ENCODE peak calls at places on chromosomes 13 and 19, in five cellular contexts. Q is stimulated activated CD8-positive, alpha-beta memory T cell treated with anti-CD3 and anti-CD28 coated beads, Interleukin-4, amount 100 ng/mL, for 1 hour; C is endothelial cell; D is brain microvascular endothelial cell; N is sciatic nerve. I is an unnamed sample.

GRCh38 chr13:98792321-98792720 is 39.8 kb upstream of the SLC15A1 start:
- DNase-seq in N (no peak), D (no peak), C (no peak), Q (no peak), I (no peak)

GRCh38 chr13:40680659-40681323 is 14.3 kb upstream of the FOXO1 start:
- DNase-seq in C (no peak), Q (no peak), N (no peak), D (no peak), I (no peak)

GRCh38 chr19:16349551-16350171 is 25.0 kb downstream of the KLF2 start:
- DNase-seq in N (no peak), Q (no peak), D (no peak), C (no peak), I (no peak)

GRCh38 chr19:50705422-50706019 is 14.1 kb downstream of the SHANK1 start:
- DNase-seq in N (no peak), Q (peak), D (peak), C (no peak), I (no peak)

GRCh38 chr13:42981317-42981716 is 10.7 kb downstream of the EPSTI1 start:
- DNase-seq in Q (no peak), N (no peak), C (no peak), D (no peak), I (no peak)

GRCh38 chr13:66296875-66297274 is 933.3 kb downstream of the PCDH9 start:
- DNase-seq in C (no peak), D (no peak), Q (no peak), N (no peak), I (no peak)

GRCh38 chr13:110266983-110267382 is 40.0 kb downstream of the COL4A1 start:
- DNase-seq in C (peak), D (no peak), N (peak), Q (no peak), I (no peak)

GRCh38 chr13:100608906-100609305 is 20.3 kb upstream of the GGACT start:
- DNase-seq in C (no peak), D (peak), Q (no peak), N (no peak), I (no peak)

GRCh38 chr19:4781851-4782250 is 9.7 kb upstream of the FEM1A start:
- DNase-seq in Q (no peak), N (no peak), C (no peak), D (no peak), I (no peak)

GRCh38 chr13:84983321-84983720 is 815.9 kb downstream of the SLITRK6 start:
- DNase-seq in N (no peak), D (no peak), C (no peak), Q (no peak), I (no peak)

GRCh38 chr19:5786593-5787551 is 2.3 kb upstream of the PRR22 start:
- DNase-seq in Q (no peak), D (no peak), C (no peak), N (no peak), I (no peak)

GRCh38 chr13:64871742-64872141 is 2358.4 kb downstream of the PCDH9 start:
- DNase-seq in Q (no peak), C (no peak), D (peak), N (no peak), I (no peak)

GRCh38 chr13:52925221-52925620 is 76.8 kb upstream of the PCDH8 start:
- DNase-seq in D (no peak), C (no peak), N (no peak), Q (no peak), I (no peak)

I was measured in cardiac septum.